ENCODE peak calls at places on chromosomes 4 and X, in seven cellular contexts. N is germinal center; H is NCI-H1436 treated with DMSO at 0.1 percent for 48 hours; R is activated naive CD4-positive, alpha-beta T cell treated with anti-CD3 and anti-CD28 coated beads, Interleukin-2, amount 50 U/mL, for 16 hours; V is GM04504; D is GM12865; K is stimulated activated CD8-positive, alpha-beta memory T cell treated with anti-CD3 and anti-CD28 coated beads, Interleukin-7, amount 100 ng/mL, for 1 hour. Q is an unnamed sample.

GRCh38 chr4:177108708-177109107 is 201.0 kb upstream of the NEIL3 start:
- DNase-seq in N (no peak), H (no peak), R (no peak), V (peak), D (no peak), K (no peak), Q (no peak)

GRCh38 chr4:5893013-5893580 is at the start of gene CRMP1:
- DNase-seq in N (peak), H (no peak), R (no peak), V (no peak), D (no peak), K (no peak), Q (no peak)

GRCh38 chr4:185179488-185179887 is 24.3 kb downstream of the CFAP97 start:
- DNase-seq in N (no peak), H (no peak), R (no peak), V (no peak), D (no peak), K (no peak), Q (no peak)

GRCh38 chr4:7094931-7095330 is 27.1 kb upstream of the GRPEL1 start:
- DNase-seq in N (no peak), H (no peak), R (no peak), V (no peak), D (no peak), K (no peak), Q (no peak)

GRCh38 chr4:48841045-48841827 is 10.3 kb downstream of the OCIAD1 start:
- DNase-seq in N (no peak), H (no peak), R (no peak), V (no peak), D (no peak), K (no peak), Q (no peak)

GRCh38 chr4:47662975-47663374 is 174.9 kb downstream of the CORIN start:
- DNase-seq in N (no peak), H (no peak), R (peak), V (no peak), D (peak), K (no peak), Q (peak)

GRCh38 chr4:32824321-32824720 is 2104.2 kb downstream of the PCDH7 start:
- DNase-seq in N (no peak), H (no peak), R (no peak), V (no peak), D (no peak), K (no peak), Q (no peak)

GRCh38 chr4:184385705-184386141 is 88.6 kb downstream of the IRF2 start:
- DNase-seq in N (peak), H (no peak), R (no peak), V (no peak), D (no peak), K (no peak), Q (no peak)

GRCh38 chr4:3522326-3522640 is 9.9 kb downstream of the LRPAP1 start:
- DNase-seq in N (no peak), H (no peak), R (no peak), V (no peak), D (no peak), K (no peak), Q (no peak)

GRCh38 chr4:151804821-151805220 is 44.0 kb upstream of the GATB start:
- DNase-seq in N (no peak), H (no peak), R (no peak), V (no peak), D (no peak), K (no peak), Q (no peak)

GRCh38 chrX:10450959-10451355 is 169.4 kb downstream of the MID1 start:
- DNase-seq in N (no peak), H (no peak), R (no peak), V (peak), D (no peak), K (no peak), Q (no peak)

GRCh38 chrX:129693343-129693742 is 38.6 kb upstream of the APLN start:
- DNase-seq in N (no peak), H (no peak), R (no peak), V (no peak), D (no peak), K (no peak), Q (no peak)

GRCh38 chr4:145681518-145681917 is 1.6 kb downstream of the C4orf51 start:
- DNase-seq in N (no peak), H (no peak), R (no peak), V (no peak), D (no peak), K (no peak), Q (no peak)

GRCh38 chr4:179095585-179096228 is 1653.5 kb upstream of the AGA start:
- DNase-seq in N (no peak), H (no peak), R (no peak), V (no peak), D (peak), K (no peak), Q (peak)

GRCh38 chr4:16118090-16118489 is 34.3 kb upstream of the PROM1 start:
- DNase-seq in N (no peak), H (no peak), R (no peak), V (no peak), D (no peak), K (no peak), Q (no peak)

GRCh38 chrX:7908821-7909220 is 18.4 kb downstream of the PNPLA4 start:
- DNase-seq in N (no peak), H (no peak), R (no peak), V (no peak), D (no peak), K (no peak), Q (no peak)

GRCh38 chr4:170423137-170423536 is 333.4 kb upstream of the AADAT start:
- DNase-seq in N (no peak), H (no peak), R (no peak), V (peak), D (no peak), K (no peak), Q (peak)

GRCh38 chr4:1571986-1572385 is 112.1 kb downstream of the FAM53A start:
- DNase-seq in N (no peak), H (no peak), R (no peak), V (no peak), D (no peak), K (no peak), Q (no peak)

GRCh38 chr4:23614284-23614892 is 275.5 kb downstream of the PPARGC1A start:
- DNase-seq in N (no peak), H (no peak), R (no peak), V (peak), D (peak), K (no peak), Q (peak)

GRCh38 chr4:145881585-145881984 is 57.0 kb downstream of the ZNF827 start:
- DNase-seq in N (no peak), H (no peak), R (no peak), V (no peak), D (no peak), K (no peak), Q (no peak)

GRCh38 chrX:152904151-152905080 is 6.5 kb downstream of the ZNF185 start:
- DNase-seq in N (peak), H (no peak), R (peak), V (peak), D (peak), K (no peak), Q (peak)

GRCh38 chr4:152106113-152106763 is 345.4 kb upstream of the GATB start:
- DNase-seq in N (no peak), H (no peak), R (peak), V (peak), D (no peak), K (no peak), Q (no peak)

GRCh38 chr4:25358515-25359275 is 18.4 kb upstream of the ANAPC4 start:
- DNase-seq in N (no peak), H (no peak), R (no peak), V (no peak), D (no peak), K (no peak), Q (no peak)

Q was measured in KBM-7.